ENCODE peak calls at places on chromosomes 2 and 18, in six cellular contexts. I is SK-N-SH, J is GM23248, G is PC-3, M is neural progenitor cell, D is HCT116. Q is an unnamed sample. For H3K79me2, the result is how much of the 10 kb centered on the place peaks cover.

GRCh38 chr2:202039278-202040100 is 5.8 kb downstream of the FZD7 start:
- DNase-seq in I (no peak), J (peak), G (no peak), M (peak), D (no peak), Q (no peak)

GRCh38 chr18:78526923-78527775 is 452.5 kb upstream of the SALL3 start:
- DNase-seq in I (no peak), J (no peak), G (no peak), M (peak), D (no peak), Q (no peak)

GRCh38 chr2:238963164-238963969 is 115.5 kb downstream of the TWIST2 start:
- DNase-seq in I (no peak), J (no peak), G (no peak), M (peak), D (no peak), Q (no peak)

GRCh38 chr2:160033732-160034392 is 28.6 kb downstream of the PLA2R1 start:
- DNase-seq in I (no peak), J (peak), G (peak), M (no peak), D (no peak), Q (no peak)

GRCh38 chr2:55014962-55015939 is 35.0 kb downstream of the RTN4 start:
- DNase-seq in I (peak), J (peak), G (peak), M (peak), D (peak), Q (peak)

GRCh38 chr18:63534615-63535014 is 7.6 kb upstream of the SERPINB12 start:
- DNase-seq in I (no peak), J (no peak), G (no peak), M (no peak), D (no peak), Q (peak)

GRCh38 chr18:59514193-59514592 is 155.1 kb upstream of the LMAN1 start:
- DNase-seq in I (no peak), J (peak), G (no peak), M (peak), D (no peak), Q (no peak)

GRCh38 chr2:237567276-237568029 is 1.1 kb downstream of the PRLH start:
- DNase-seq in I (no peak), J (no peak), G (no peak), M (no peak), D (no peak), Q (no peak)

GRCh38 chr18:23377669-23378469 is 75.2 kb upstream of the RIOK3 start:
- DNase-seq in I (no peak), J (peak), G (peak), M (no peak), D (peak), Q (no peak)

GRCh38 chr18:56770873-56771272 is 119.7 kb downstream of the WDR7 start:
- DNase-seq in I (no peak), J (peak), G (no peak), M (no peak), D (no peak), Q (no peak)

GRCh38 chr2:182103531-182103930 is 117.9 kb downstream of the PPP1R1C start:
- DNase-seq in I (no peak), J (peak), G (no peak), M (peak), D (no peak), Q (no peak)

GRCh38 chr2:46193855-46194254 is 103.4 kb upstream of the EPAS1 start:
- DNase-seq in I (no peak), J (no peak), G (no peak), M (no peak), D (no peak), Q (no peak)

GRCh38 chr2:238220892-238221521 is 17.5 kb upstream of the ILKAP start:
- DNase-seq in I (no peak), J (no peak), G (no peak), M (no peak), D (no peak), Q (no peak)

GRCh38 chr2:54114936-54115283 is 505 bp upstream of the ACYP2 start:
- DNase-seq in I (no peak), J (no peak), G (no peak), M (no peak), D (no peak), Q (no peak)

GRCh38 chr2:239355724-239356123 is 45.1 kb downstream of the HDAC4 start:
- DNase-seq in I (no peak), J (peak), G (no peak), M (no peak), D (no peak), Q (no peak)

GRCh38 chr2:222756951-222757645 is 85.6 kb downstream of the MOGAT1 start:
- DNase-seq in I (no peak), J (peak), G (peak), M (no peak), D (peak), Q (no peak)

GRCh38 chr2:19038096-19039015 is 320.1 kb downstream of the OSR1 start:
- DNase-seq in I (no peak), J (peak), G (peak), M (no peak), D (no peak), Q (no peak)

GRCh38 chr18:36314098-36314497 is 16.6 kb downstream of the FHOD3 start:
- DNase-seq in I (no peak), J (peak), G (no peak), M (no peak), D (no peak), Q (no peak)

GRCh38 chr2:175874291-175874690 is 127.8 kb downstream of the LNPK start:
- DNase-seq in I (no peak), J (no peak), G (no peak), M (no peak), D (no peak), Q (no peak)

GRCh38 chr18:23967321-23968089 is 47.0 kb upstream of the TTC39C start:
- DNase-seq in I (no peak), J (no peak), G (no peak), M (no peak), D (no peak), Q (peak)

GRCh38 chr18:27599202-27599829 is 414.2 kb upstream of the CHST9 start:
- DNase-seq in I (peak), J (peak), G (peak), M (peak), D (peak), Q (peak)

GRCh38 chr2:85785027-85785822 is 31.4 kb downstream of the ATOH8 start:
- DNase-seq in I (no peak), J (peak), G (no peak), M (peak), D (no peak), Q (no peak)

GRCh38 chr18:23166863-23167531 is 31.7 kb downstream of the CABLES1 start:
- DNase-seq in I (peak), J (peak), G (no peak), M (no peak), D (no peak), Q (no peak)

GRCh38 chr2:220847587-220847986 is 724.5 kb downstream of the EPHA4 start:
- DNase-seq in I (no peak), J (peak), G (peak), M (no peak), D (no peak), Q (no peak)

GRCh38 chr2:9417725-9418124 is 5.6 kb downstream of the ITGB1BP1 start:
- DNase-seq in I (no peak), J (no peak), G (no peak), M (no peak), D (no peak), Q (no peak)

GRCh38 chr2:219219113-219219696 is 447 bp upstream of the ABCB6 start:
- DNase-seq in I (no peak), J (no peak), G (no peak), M (peak), D (no peak), Q (no peak)

GRCh38 chr2:203070615-203071547 is 56.2 kb downstream of the NBEAL1 start:
- DNase-seq in I (no peak), J (no peak), G (no peak), M (no peak), D (no peak), Q (no peak)

GRCh38 chr2:224038830-224039079 is 331 bp downstream of the SERPINE2 start:
- DNase-seq in I (no peak), J (no peak), G (no peak), M (no peak), D (no peak), Q (no peak)

GRCh38 chr2:97704989-97705388 is 8.4 kb upstream of the ZAP70 start:
- DNase-seq in I (no peak), J (no peak), G (no peak), M (no peak), D (no peak), Q (no peak)

GRCh38 chr2:55743583-55743982 is 49.9 kb upstream of the PNPT1 start:
- DNase-seq in I (no peak), J (peak), G (peak), M (no peak), D (no peak), Q (no peak)

GRCh38 chr2:47747878-47748277 is 35.1 kb upstream of the MSH6 start:
- DNase-seq in I (no peak), J (no peak), G (no peak), M (no peak), D (no peak), Q (no peak)

GRCh38 chr2:39094717-39095363 is 26.0 kb downstream of the SOS1 start:
- DNase-seq in I (no peak), J (peak), G (peak), M (no peak), D (no peak), Q (peak)

GRCh38 chr2:237227190-237227988 is 141.7 kb downstream of the COPS8 start:
- DNase-seq in I (no peak), J (peak), G (peak), M (no peak), D (peak), Q (no peak)

GRCh38 chr2:23926289-23926749 is 604 bp downstream of the ATAD2B start:
- DNase-seq in I (peak), J (peak), G (no peak), M (peak), D (no peak), Q (peak)

GRCh38 chr2:49532702-49533101 is 378.4 kb upstream of the FSHR start:
- DNase-seq in I (no peak), J (no peak), G (no peak), M (no peak), D (no peak), Q (no peak)

GRCh38 chr2:88521445-88522070 is 69.1 kb upstream of the FOXI3 start:
- DNase-seq in I (no peak), J (no peak), G (peak), M (no peak), D (no peak), Q (no peak)

GRCh38 chr2:240437181-240437860 is 1.9 kb downstream of the GPC1 start:
- DNase-seq in I (no peak), J (no peak), G (no peak), M (no peak), D (no peak), Q (no peak)
- TF ChIP-seq EZH2phosphoT487 in I (no peak), J (no peak), G (no peak), M (no peak), D (no peak), Q (no peak)

GRCh38 chr2:64523667-64524603 is at the start of gene AFTPH:
- DNase-seq in I (peak), J (peak), G (peak), M (peak), D (peak), Q (peak)
- H3K79me2 ChIP-seq in I (under half), J (half or more), G (half or more), M (under half), D (under half), Q (under half)

GRCh38 chr18:61992923-61993322 is 100.1 kb upstream of the RNF152 start:
- DNase-seq in I (no peak), J (peak), G (peak), M (no peak), D (no peak), Q (peak)
- H3K9ac ChIP-seq in I (peak), J (peak), G (peak), M (no peak), D (no peak), Q (no peak)

DNA sequence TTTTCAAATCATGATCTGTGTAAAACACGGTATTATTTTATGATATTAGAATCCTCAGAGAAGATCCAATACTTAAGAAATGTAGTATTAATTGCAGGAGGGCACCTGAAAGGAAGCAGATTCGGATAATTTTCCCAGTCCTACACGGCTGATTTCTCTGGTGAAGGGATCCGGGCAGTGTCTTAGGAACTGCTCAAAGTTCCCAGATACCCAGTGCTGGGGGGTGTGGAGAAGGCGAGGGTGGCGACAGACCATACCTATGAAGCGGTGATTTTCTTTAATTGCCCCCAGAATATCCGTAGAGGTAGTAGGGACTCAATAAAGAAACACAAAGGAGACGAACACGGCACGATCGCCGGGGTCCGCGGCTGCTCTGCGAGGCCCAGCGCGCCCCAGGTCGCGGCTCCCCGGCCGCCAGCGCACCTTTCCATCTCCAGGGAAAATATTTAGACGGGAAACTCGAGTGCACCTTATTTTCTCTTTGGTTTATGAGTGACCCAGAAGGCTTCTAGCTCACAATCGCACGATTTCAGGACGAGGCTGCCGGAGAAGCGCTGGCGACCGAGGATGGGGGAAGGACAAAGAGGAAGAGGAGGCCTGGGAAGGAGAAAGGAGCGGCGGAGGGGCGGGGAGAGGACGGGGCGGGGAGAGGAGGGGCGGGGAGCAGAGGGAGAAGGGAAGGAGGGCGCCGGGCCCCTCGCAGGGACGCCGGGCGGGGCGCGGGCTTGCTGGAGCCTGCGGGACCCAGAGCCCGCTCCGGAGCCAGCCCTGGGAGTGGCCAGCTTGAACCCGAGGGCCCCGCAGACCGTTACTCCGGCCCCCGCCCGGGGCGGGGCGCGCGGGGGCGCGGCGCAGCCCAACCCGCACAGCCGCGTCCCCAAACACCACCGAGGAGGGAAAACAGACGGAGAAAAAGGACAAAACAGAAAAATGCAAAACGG is 1.2 kb upstream of the SOX11 start:
- DNase-seq in I (peak), J (peak), G (no peak), M (peak), D (no peak), Q (no peak)
- TF ChIP-seq EZH2phosphoT487 in I (no peak), J (no peak), G (no peak), M (no peak), D (no peak), Q (no peak)